ENCODE peak calls at places on chromosomes 11 and 22, in eight cellular contexts. W, T, F, J, B, V, S and M are unnamed samples.

GRCh38 chr11:101129203-101129943 is at the start of gene PGR:
- DNase-seq in J (peak; percentile 5), T (peak; percentile 15), S (peak; percentile 72), F (no peak), V (peak; percentile 51), W (no peak), B (no peak), M (no peak)

GRCh38 chr11:33869511-33870422 is 22.1 kb downstream of the LMO2 start:
- DNase-seq in T (peak; percentile 51), V (peak; percentile 49), F (no peak), J (peak; percentile 69), S (peak; percentile 82), B (no peak), W (peak; percentile 25), M (no peak)

GRCh38 chr11:22472306-22472705 is 134.1 kb downstream of the SLC17A6 start:
- DNase-seq in F (no peak), S (peak; percentile 67), B (no peak), T (no peak), J (peak; percentile 8), V (no peak), W (no peak), M (no peak)

GRCh38 chr22:24429411-24430365 is 2.3 kb downstream of the ADORA2A start:
- DNase-seq in F (no peak), W (peak; percentile 52), J (no peak), B (peak; percentile 30), S (no peak), T (no peak), V (no peak), M (no peak)

GRCh38 chr11:120912504-120912903 is 111.4 kb upstream of the TBCEL start:
- DNase-seq in T (no peak), B (peak; percentile 35), W (peak; percentile 27), V (no peak), F (peak; percentile 11), J (no peak), S (no peak), M (peak; percentile 14)

GRCh38 chr11:129277216-129277838 is 85.2 kb upstream of the ARHGAP32 start:
- DNase-seq in V (no peak), T (no peak), F (no peak), B (no peak), W (peak; percentile 37), J (no peak), S (no peak), M (no peak)

GRCh38 chr22:17773606-17774205 is 563 bp downstream of the BID start:
- DNase-seq in B (no peak), F (no peak), V (peak; percentile 59), T (peak; percentile 51), S (peak; percentile 90), W (peak; percentile 30), J (peak; percentile 40), M (no peak)

GRCh38 chr22:23058481-23059336 is 11.6 kb upstream of the GNAZ start:
- DNase-seq in B (no peak), T (no peak), W (no peak), F (no peak), J (no peak), V (peak; percentile 14), S (peak; percentile 28), M (no peak)

GRCh38 chr22:46150615-46151423 is 493 bp downstream of the PPARA start:
- DNase-seq in W (no peak), T (peak; percentile 59), B (no peak), J (peak; percentile 40), F (no peak), S (peak; percentile 77), V (peak; percentile 52), M (no peak)

GRCh38 chr11:19562156-19562555 is 150.5 kb upstream of the NAV2 start:
- DNase-seq in J (no peak), B (no peak), F (no peak), W (no peak), T (no peak), S (no peak), V (no peak), M (no peak)

GRCh38 chr11:2867722-2868548 is 17.6 kb downstream of the CDKN1C start:
- DNase-seq in T (no peak), F (no peak), B (no peak), V (no peak), J (no peak), S (no peak), W (no peak), M (no peak)
- TF ChIP-seq CTCF in T (no peak), F (no peak), B (no peak), V (no peak), J (no peak), S (no peak), W (no peak), M (no peak)

GRCh38 chr22:39282642-39283311 is 36.6 kb downstream of the RPL3 start:
- DNase-seq in W (no peak), F (no peak), V (no peak), J (no peak), T (no peak), B (no peak), S (peak; percentile 57), M (no peak)

GRCh38 chr22:39287076-39287743 is 32.2 kb downstream of the RPL3 start:
- DNase-seq in F (no peak), J (no peak), S (no peak), T (no peak), V (no peak), W (no peak), B (no peak), M (no peak)

GRCh38 chr22:39283312-39284141 is 35.9 kb downstream of the RPL3 start:
- DNase-seq in T (no peak), S (no peak), V (no peak), W (no peak), F (no peak), J (no peak), B (peak; percentile 25), M (no peak)

GRCh38 chr22:39284983-39285382 is 34.4 kb downstream of the RPL3 start:
- DNase-seq in W (no peak), S (no peak), V (no peak), T (no peak), J (no peak), B (no peak), F (no peak), M (no peak)

DNA sequence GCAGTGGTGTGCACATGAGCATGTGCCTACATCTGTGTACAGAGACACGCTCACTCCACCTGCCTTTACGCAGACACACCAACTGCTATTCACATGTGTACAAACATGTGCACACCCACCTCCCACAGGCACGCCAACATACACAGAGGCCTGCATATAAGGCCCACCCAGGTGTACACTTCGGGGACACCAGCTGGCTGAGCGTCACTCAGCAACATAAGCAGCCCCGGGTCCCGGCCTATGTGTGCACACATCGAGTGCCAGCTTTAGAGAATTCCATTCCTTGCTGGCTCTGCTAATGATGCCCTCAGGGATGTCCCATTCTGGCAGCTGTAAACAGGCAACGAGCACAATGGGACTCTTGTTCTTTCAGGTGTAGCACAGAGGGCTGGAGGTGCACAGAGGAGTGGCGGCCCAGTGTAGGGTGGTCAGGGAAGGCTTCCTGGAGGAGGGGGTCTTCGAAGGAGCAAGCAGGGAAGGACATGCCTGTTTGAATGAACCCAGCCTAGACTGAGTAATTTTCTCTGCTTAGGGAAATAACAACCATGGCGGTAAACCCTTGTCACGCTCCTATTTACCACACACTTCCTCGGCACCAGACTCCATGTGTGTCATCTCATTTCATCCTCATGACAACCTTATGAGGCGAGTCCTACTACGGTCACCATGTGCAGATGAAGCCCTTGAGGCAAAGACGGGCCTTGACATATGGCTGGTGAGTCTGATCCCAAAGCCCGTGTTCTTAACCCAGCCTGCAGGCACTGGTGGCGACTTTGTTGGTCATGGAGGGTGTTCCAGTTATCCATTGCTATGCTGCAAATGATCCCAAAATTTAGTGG is 35.1 kb downstream of the RPL3 start:
- DNase-seq in T (no peak), F (no peak), B (no peak), J (no peak), S (no peak), V (no peak), W (no peak), M (no peak)
- TF ChIP-seq CTCF in T (no peak), F (no peak), B (no peak), J (no peak), S (no peak), V (no peak), W (no peak), M (no peak)

GRCh38 chr22:50148166-50148500 is 22.4 kb upstream of the PANX2 start:
- DNase-seq in S (no peak), T (no peak), J (no peak), B (no peak), V (no peak), F (no peak), W (no peak), M (no peak)

GRCh38 chr22:50153056-50153755 is 17.3 kb upstream of the PANX2 start:
- DNase-seq in J (no peak), T (no peak), V (no peak), B (no peak), S (no peak), W (no peak), F (no peak), M (no peak)

GRCh38 chr22:50151571-50152537 is 18.7 kb upstream of the PANX2 start:
- DNase-seq in S (peak; percentile 71), T (no peak), W (no peak), V (no peak), J (no peak), F (no peak), B (no peak), M (no peak)

GRCh38 chr22:50148991-50149721 is 21.4 kb upstream of the PANX2 start:
- DNase-seq in V (peak; percentile 61), T (peak; percentile 47), B (peak; percentile 19), W (peak; percentile 53), S (peak; percentile 90), J (peak; percentile 67), F (no peak), M (peak; percentile 55)

GRCh38 chr22:50150161-50151129 is 20.1 kb upstream of the PANX2 start:
- DNase-seq in V (no peak), F (no peak), B (no peak), W (no peak), J (no peak), S (no peak), T (no peak), M (no peak)
- TF ChIP-seq CTCF in V (no peak), F (no peak), B (no peak), W (no peak), J (no peak), S (no peak), T (no peak), M (no peak)

DNA sequence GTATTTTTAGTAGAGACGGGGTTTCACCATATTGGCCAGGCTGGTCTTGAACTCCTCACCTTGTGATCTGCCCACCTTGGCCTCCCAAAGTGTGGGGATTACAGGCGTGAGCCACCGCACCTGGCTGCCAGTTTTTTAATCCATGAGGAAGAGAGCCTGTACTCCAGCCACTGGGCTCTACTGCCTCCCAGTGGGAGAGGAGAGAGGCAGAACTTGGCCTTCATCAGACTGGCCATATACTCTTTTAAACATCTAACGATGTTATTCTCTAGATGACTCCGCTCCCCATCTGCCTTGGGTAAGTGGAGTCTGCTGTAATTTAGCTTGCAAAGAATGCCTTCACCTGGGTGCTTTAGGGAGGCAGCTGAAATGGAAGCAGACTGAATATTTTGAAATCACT is 34.6 kb downstream of the SLC6A5 start:
- DNase-seq in J (no peak), V (no peak), S (peak; percentile 66), T (no peak), B (no peak), F (no peak), W (no peak), M (no peak)
- TF ChIP-seq CTCF in J (no peak), V (no peak), S (peak; percentile 70), T (no peak), B (no peak), F (no peak), W (no peak), M (no peak)